ENCODE peak calls at places on chromosomes 4 and X, in eight cellular contexts. Y, G, Q, K, S, W, N and M are unnamed samples.

GRCh38 chr4:73620115-73620792 is at the start of gene RASSF6:
- DNase-seq in Y (peak), G (peak), Q (peak), K (no peak), S (peak), W (peak), N (no peak), M (peak)

GRCh38 chrX:110699109-110699508 is 96.5 kb downstream of the CHRDL1 start:
- DNase-seq in Y (peak), G (no peak), Q (no peak), K (no peak), S (no peak), W (no peak), N (no peak), M (no peak)

GRCh38 chr4:94976371-94977011 is 218.7 kb downstream of the BMPR1B start:
- DNase-seq in Y (peak), G (no peak), Q (no peak), K (no peak), S (no peak), W (no peak), N (no peak), M (no peak)

GRCh38 chr4:836003-836511 is 10.1 kb upstream of the CPLX1 start:
- DNase-seq in Y (no peak), G (no peak), Q (no peak), K (no peak), S (peak), W (no peak), N (no peak), M (no peak)

GRCh38 chr4:132797856-132798255 is 351.2 kb upstream of the PCDH10 start:
- DNase-seq in Y (no peak), G (no peak), Q (no peak), K (no peak), S (no peak), W (no peak), N (no peak), M (no peak)

GRCh38 chr4:5874811-5875465 is 17.9 kb downstream of the CRMP1 start:
- DNase-seq in Y (peak), G (no peak), Q (no peak), K (peak), S (no peak), W (no peak), N (no peak), M (no peak)

GRCh38 chr4:56511098-56511497 is 5.5 kb downstream of the ARL9 start:
- DNase-seq in Y (no peak), G (no peak), Q (no peak), K (no peak), S (no peak), W (no peak), N (no peak), M (no peak)

GRCh38 chrX:19840899-19841648 is 46.3 kb downstream of the SH3KBP1 start:
- DNase-seq in Y (peak), G (no peak), Q (no peak), K (no peak), S (no peak), W (no peak), N (no peak), M (no peak)

GRCh38 chr4:186144180-186144579 is 39.7 kb downstream of the FAM149A start:
- DNase-seq in Y (peak), G (peak), Q (peak), K (peak), S (no peak), W (no peak), N (no peak), M (peak)

GRCh38 chrX:40784516-40785151 is 49.3 kb upstream of the MED14 start:
- DNase-seq in Y (no peak), G (no peak), Q (no peak), K (no peak), S (no peak), W (no peak), N (no peak), M (no peak)

GRCh38 chr4:182448281-182449151 is 205.3 kb downstream of the TENM3 start:
- DNase-seq in Y (peak), G (peak), Q (peak), K (peak), S (peak), W (peak), N (peak), M (peak)

GRCh38 chr4:2861631-2862436 is 18.2 kb downstream of the ADD1 start:
- DNase-seq in Y (no peak), G (no peak), Q (no peak), K (no peak), S (no peak), W (no peak), N (no peak), M (no peak)

GRCh38 chr4:30875659-30876269 is 155.6 kb downstream of the PCDH7 start:
- DNase-seq in Y (peak), G (no peak), Q (no peak), K (no peak), S (no peak), W (no peak), N (no peak), M (no peak)

GRCh38 chr4:167986044-167986443 is 106.3 kb upstream of the ANXA10 start:
- DNase-seq in Y (no peak), G (no peak), Q (no peak), K (no peak), S (no peak), W (no peak), N (no peak), M (no peak)

GRCh38 chr4:8101213-8101781 is 57.3 kb downstream of the ABLIM2 start:
- DNase-seq in Y (no peak), G (no peak), Q (peak), K (peak), S (no peak), W (no peak), N (no peak), M (no peak)

GRCh38 chr4:32184186-32184585 is 1464.0 kb downstream of the PCDH7 start:
- DNase-seq in Y (no peak), G (no peak), Q (no peak), K (no peak), S (no peak), W (no peak), N (no peak), M (no peak)

GRCh38 chr4:113692809-113693411 is 68.6 kb downstream of the CAMK2D start:
- DNase-seq in Y (no peak), G (no peak), Q (no peak), K (no peak), S (no peak), W (no peak), N (no peak), M (no peak)

GRCh38 chrX:56429581-56429980 is 133.8 kb upstream of the UBQLN2 start:
- DNase-seq in Y (no peak), G (no peak), Q (no peak), K (no peak), S (no peak), W (no peak), N (no peak), M (no peak)

DNA sequence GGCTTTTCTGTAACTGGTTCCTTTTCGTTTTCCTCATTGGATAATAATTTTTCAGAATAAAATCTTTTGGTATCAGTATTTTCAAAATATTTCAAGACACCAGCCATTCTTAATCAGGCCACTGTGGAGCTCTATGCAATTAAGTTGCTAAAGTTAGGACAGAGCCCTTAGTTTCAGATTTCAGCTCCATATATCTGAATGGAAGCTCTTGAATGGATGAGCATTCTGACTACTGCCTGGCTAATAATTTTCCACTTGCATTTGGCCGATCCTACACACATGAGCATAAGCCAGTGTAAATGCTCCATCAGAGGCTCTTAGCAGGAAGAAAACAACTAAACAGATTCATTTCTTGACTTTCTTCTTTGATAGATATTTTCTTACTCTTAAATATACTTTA is 157.6 kb downstream of the CHIC2 start:
- DNase-seq in Y (no peak), G (no peak), Q (no peak), K (no peak), S (no peak), W (no peak), N (no peak), M (no peak)
- TF ChIP-seq CTCF in Y (no peak), G (no peak), Q (no peak), K (no peak), S (no peak), W (no peak), N (no peak), M (no peak)

DNA sequence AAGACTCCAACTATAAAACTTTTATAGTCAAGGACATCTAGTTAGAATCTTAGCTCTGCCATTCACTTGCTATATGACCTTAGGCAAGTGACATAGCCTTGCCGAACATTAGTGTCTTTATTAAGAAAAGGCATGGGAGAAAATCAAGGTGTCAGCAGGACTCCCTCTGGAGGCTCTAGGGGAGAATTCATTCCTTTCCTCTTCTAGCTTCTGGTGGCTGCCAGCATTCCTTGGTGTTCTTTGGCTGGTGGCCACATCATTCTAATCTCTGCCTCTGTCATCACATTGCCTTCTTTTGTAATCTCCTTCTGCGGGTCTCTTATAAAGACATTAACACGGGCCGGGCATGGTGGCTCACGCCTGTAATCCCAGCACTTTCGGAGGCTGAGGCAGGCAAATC is 99.8 kb downstream of the PPP1R2C start:
- DNase-seq in Y (no peak), G (peak), Q (no peak), K (no peak), S (no peak), W (no peak), N (no peak), M (peak)
- TF ChIP-seq CTCF in Y (no peak), G (peak), Q (no peak), K (no peak), S (no peak), W (peak), N (peak), M (no peak)

DNA sequence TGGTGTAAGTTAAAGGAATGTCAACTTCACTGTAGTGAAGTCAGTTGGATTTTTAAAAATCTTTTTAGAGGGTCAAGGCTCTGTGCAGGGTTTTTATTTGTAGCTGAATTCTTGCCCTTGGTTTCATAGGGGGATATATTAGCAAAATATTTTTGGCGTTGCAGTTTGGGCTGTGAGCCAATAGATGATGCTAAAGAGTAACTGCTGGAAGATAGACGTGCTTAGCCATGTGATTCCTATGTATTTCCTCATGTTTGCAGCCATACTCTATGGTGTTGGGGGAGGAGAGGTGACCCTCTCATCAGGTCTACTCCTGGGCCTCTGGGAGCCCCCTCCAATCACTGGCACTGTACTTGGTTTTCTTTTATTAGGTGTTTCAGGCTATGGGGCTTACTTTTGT is 246.7 kb upstream of the ARHGAP24 start:
- DNase-seq in Y (no peak), G (no peak), Q (no peak), K (no peak), S (no peak), W (no peak), N (no peak), M (no peak)
- TF ChIP-seq CTCF in Y (no peak), G (no peak), Q (no peak), K (no peak), S (no peak), W (no peak), N (peak), M (no peak)

GRCh38 chr4:153545822-153546221 is 79.7 kb downstream of the TMEM131L start:
- DNase-seq in Y (no peak), G (no peak), Q (no peak), K (no peak), S (no peak), W (no peak), N (no peak), M (no peak)

GRCh38 chr4:153543351-153543750 is 77.2 kb downstream of the TMEM131L start:
- DNase-seq in Y (no peak), G (peak), Q (no peak), K (no peak), S (no peak), W (no peak), N (no peak), M (no peak)

GRCh38 chr4:153541426-153542096 is 75.4 kb downstream of the TMEM131L start:
- DNase-seq in Y (peak), G (no peak), Q (no peak), K (no peak), S (no peak), W (no peak), N (no peak), M (no peak)

GRCh38 chr4:153542131-153542530 is 76.0 kb downstream of the TMEM131L start:
- DNase-seq in Y (no peak), G (no peak), Q (no peak), K (no peak), S (no peak), W (no peak), N (no peak), M (no peak)

DNA sequence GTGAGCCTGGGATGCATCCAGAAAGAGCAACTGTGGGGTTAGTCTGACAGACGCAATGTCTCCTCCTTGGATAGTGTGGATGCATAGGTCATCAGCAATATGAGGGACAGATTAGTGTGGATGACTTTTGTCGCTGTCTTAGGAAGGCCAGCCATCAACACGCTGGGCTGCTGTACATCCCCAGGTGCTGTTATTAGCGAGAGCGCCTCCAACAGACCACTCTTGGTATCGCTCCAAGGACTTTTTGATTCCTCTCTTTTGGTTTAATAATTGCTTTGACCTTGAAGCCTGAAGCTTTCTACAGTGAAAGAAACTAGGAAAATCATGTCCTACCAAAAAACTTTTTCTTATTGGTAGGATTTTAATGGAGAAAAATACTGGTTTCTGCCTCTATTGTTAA is 76.7 kb downstream of the TMEM131L start:
- DNase-seq in Y (no peak), G (no peak), Q (no peak), K (no peak), S (no peak), W (no peak), N (no peak), M (no peak)
- TF ChIP-seq CTCF in Y (no peak), G (peak), Q (no peak), K (no peak), S (no peak), W (no peak), N (peak), M (no peak)

DNA sequence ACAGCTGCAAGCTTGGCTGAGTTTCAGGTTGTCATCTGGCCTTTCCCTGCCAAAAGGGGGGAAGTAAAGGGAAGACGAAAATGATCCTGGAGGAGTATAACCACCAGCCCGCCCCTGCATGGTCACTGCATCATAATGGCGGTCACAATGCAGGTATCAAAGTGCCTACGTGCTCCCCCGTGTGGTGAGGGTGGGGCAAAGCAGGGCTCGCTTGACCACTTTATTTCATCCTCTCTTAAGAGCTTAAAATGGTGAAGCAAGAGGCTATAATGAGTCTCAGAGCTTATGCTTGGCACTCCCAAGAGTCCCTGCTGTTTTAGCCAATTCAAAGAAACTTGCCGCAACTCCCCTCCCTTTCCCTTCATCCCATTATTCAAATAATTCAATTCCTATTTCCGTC is 105.6 kb downstream of the APOOL start:
- DNase-seq in Y (no peak), G (peak), Q (no peak), K (no peak), S (no peak), W (no peak), N (no peak), M (peak)
- TF ChIP-seq CTCF in Y (no peak), G (peak), Q (peak), K (no peak), S (peak), W (no peak), N (peak), M (no peak)

DNA sequence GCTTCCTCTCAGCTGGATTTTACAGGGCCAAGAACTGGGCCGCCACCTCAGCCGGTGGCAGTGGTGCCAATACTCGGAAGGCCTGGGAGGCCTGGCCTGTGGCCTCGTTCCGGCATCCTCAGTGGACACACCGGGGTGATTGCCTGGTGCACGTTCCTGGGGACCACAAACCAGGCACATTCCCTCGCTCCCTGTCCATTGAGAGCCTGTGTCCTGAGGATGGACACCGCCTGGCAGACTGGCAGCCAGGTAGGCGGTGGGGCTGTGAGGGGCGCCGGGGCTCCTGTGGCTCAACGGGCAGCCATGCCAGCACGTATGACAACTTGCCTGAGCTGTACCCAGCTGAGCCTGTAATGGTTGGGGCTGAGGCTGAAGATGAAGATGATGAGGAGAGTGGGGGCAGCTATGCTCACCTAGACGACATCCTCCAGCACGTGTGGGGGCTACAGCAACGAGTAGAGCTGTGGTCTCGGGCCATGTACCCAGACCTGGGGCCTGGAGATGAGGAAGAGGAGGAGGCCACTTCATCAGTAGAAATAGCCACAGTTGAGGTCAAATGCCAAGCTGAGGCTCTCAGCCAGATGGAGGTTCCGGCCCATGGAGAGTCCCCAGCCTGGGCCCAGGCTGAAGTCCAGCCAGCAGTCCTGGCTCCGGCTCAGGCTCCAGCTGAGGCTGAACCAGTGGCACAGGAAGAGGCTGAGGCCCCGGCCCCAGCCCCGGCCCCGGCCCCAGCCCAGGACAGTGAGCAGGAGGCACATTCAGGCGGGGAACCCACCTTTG is 70.4 kb downstream of the STARD8 start:
- DNase-seq in Y (no peak), G (no peak), Q (no peak), K (peak), S (peak), W (no peak), N (no peak), M (no peak)
- TF ChIP-seq CTCF in Y (no peak), G (no peak), Q (no peak), K (no peak), S (no peak), W (no peak), N (no peak), M (no peak)

DNA sequence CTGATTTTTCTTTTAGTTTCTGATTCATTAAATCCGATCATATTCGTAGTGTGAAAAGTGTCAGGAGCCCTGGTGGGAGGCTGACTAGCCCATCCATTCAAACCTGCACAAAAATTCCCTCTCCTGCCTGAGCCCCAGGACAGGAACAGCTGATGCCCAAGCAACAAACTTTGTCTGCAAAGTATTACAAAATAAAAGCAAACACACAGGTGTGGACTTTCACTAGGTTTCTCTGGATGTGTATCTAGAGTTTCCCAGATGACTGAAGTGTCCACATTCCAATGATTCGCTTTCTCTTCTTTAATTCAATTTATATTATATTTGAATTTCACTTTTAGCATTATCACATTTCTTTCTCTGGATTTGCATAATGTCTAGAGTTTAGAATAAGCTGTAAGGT is 18.2 kb upstream of the FAM9B start:
- DNase-seq in Y (no peak), G (no peak), Q (no peak), K (no peak), S (no peak), W (no peak), N (no peak), M (no peak)
- TF ChIP-seq CTCF in Y (no peak), G (no peak), Q (no peak), K (no peak), S (no peak), W (no peak), N (no peak), M (no peak)

DNA sequence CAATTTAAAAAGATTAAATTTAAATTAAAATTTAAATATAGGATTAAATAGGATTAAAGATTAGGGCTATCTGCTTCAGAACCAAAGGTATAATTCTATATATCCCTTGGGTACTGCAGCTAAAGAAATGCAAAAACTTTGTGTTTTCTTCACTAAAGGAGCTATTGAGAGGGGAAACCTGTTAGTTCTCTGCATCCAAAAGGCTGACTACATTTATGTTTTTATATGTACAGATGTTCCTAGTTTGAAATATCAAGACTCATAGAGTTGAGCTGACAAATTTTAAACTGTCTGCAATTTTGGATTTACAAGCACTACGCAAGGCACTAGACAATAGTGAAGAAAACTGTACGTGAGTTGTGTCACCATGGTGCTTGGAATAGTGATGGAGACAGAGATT is 95.2 kb downstream of the CEP44 start:
- DNase-seq in Y (no peak), G (no peak), Q (no peak), K (no peak), S (no peak), W (no peak), N (no peak), M (no peak)
- TF ChIP-seq CTCF in Y (no peak), G (no peak), Q (no peak), K (no peak), S (no peak), W (no peak), N (no peak), M (no peak)

DNA sequence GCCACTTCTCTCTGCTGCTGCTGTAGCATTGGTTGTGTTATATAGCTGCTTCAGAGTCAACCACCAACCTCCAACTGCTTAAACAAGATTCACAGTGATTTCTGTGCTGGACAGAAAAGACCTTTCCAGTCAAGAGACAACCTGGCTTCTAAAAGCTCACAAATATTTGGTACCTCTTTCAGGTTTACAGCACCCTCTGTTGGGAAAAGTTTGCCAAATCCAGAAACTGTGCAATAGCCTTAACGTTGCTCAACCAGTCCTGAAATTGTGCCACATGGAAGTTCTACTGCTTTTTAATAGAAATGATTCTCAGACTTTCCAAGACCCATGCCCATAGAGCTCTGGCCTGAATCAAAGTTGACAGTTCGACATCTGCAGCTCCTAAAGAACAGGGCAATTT is 842.1 kb upstream of the HTR2C start:
- DNase-seq in Y (peak), G (no peak), Q (no peak), K (no peak), S (no peak), W (no peak), N (no peak), M (peak)
- TF ChIP-seq CTCF in Y (peak), G (peak), Q (no peak), K (no peak), S (no peak), W (peak), N (peak), M (no peak)